ENCODE peak calls at places on chromosomes 11 and 22, in four cellular contexts. D is MM.1S; J is psoas muscle; U is naive thymus-derived CD4-positive, alpha-beta T cell. X is an unnamed sample.

GRCh38 chr11:42482822-42483221 is 829.0 kb upstream of the API5 start:
- DNase-seq in J (no peak), U (no peak), D (no peak), X (no peak)

GRCh38 chr11:130781906-130782305 is 134.4 kb downstream of the SNX19 start:
- DNase-seq in D (no peak), J (no peak), U (no peak), X (peak; percentile 34)

GRCh38 chr11:587978-588380 is 11.7 kb downstream of the PHRF1 start:
- DNase-seq in U (peak; percentile 78), J (no peak), D (no peak), X (peak; percentile 77)

GRCh38 chr22:40043086-40043485 is 48.3 kb downstream of the FAM83F start:
- DNase-seq in U (no peak), J (peak; percentile 69), D (no peak), X (no peak)

GRCh38 chr11:117597083-117597482 is 199.9 kb downstream of the DSCAML1 start:
- DNase-seq in D (peak; percentile 61), J (no peak), U (no peak), X (no peak)

GRCh38 chr22:42808516-42808915 is 48.6 kb downstream of the ARFGAP3 start:
- DNase-seq in J (no peak), U (no peak), D (no peak), X (no peak)

GRCh38 chr22:24434472-24435322 is 7.3 kb downstream of the ADORA2A start:
- DNase-seq in J (peak; percentile 69), D (peak; percentile 90), U (peak; percentile 62), X (no peak)

GRCh38 chr22:24285245-24285644 is 14.6 kb downstream of the SPECC1L start:
- DNase-seq in D (no peak), U (no peak), J (no peak), X (no peak)

GRCh38 chr11:68677432-68677831 is 6.9 kb upstream of the GAL start:
- DNase-seq in J (peak; percentile 69), D (no peak), U (no peak), X (peak; percentile 66)

GRCh38 chr11:69913591-69914285 is 94.5 kb upstream of the FGF3 start:
- DNase-seq in D (no peak), J (peak; percentile 42), U (no peak), X (no peak)

GRCh38 chr11:78313181-78313788 is 104.3 kb downstream of the GAB2 start:
- DNase-seq in J (no peak), U (no peak), D (no peak), X (peak; percentile 89)

GRCh38 chr22:35631597-35631996 is 14.5 kb upstream of the MB start:
- DNase-seq in U (no peak), D (peak; percentile 52), J (peak; percentile 53), X (peak; percentile 46)

GRCh38 chr22:37276771-37277170 is 5.5 kb upstream of the CYTH4 start:
- DNase-seq in D (no peak), U (no peak), J (no peak), X (no peak)

GRCh38 chr22:46501701-46502100 is 35.7 kb downstream of the CELSR1 start:
- DNase-seq in U (no peak), J (peak; percentile 23), D (no peak), X (peak; percentile 55)

GRCh38 chr11:9138612-9139579 is 47.5 kb upstream of the SCUBE2 start:
- DNase-seq in U (no peak), J (no peak), D (no peak), X (peak; percentile 89)

GRCh38 chr22:44805663-44806062 is 53.3 kb downstream of the ARHGAP8 start:
- DNase-seq in U (no peak), J (no peak), D (no peak), X (no peak)

GRCh38 chr22:44335066-44335839 is 22.5 kb upstream of the SHISAL1 start:
- DNase-seq in J (no peak), D (no peak), U (no peak), X (no peak)

GRCh38 chr11:67392182-67392715 is 463 bp downstream of the RAD9A start:
- DNase-seq in U (no peak), J (no peak), D (peak; percentile 9), X (no peak)

GRCh38 chr11:133961890-133962289 is 5.1 kb upstream of the IGSF9B start:
- DNase-seq in U (no peak), J (no peak), D (no peak), X (no peak)

GRCh38 chr22:21615731-21616130 is 14.1 kb downstream of the YDJC start:
- DNase-seq in D (no peak), U (no peak), J (no peak), X (no peak)

GRCh38 chr11:117395476-117395875 is 67.8 kb downstream of the CEP164 start:
- DNase-seq in D (no peak), U (no peak), J (no peak), X (no peak)

GRCh38 chr11:19660076-19660475 is 52.6 kb upstream of the NAV2 start:
- DNase-seq in D (peak; percentile 88), J (no peak), U (no peak), X (peak; percentile 59)

GRCh38 chr11:95091663-95092062 is 2.0 kb downstream of the ENDOD1 start:
- DNase-seq in D (no peak), U (no peak), J (no peak), X (no peak)

GRCh38 chr22:39527481-39527961 is 5.0 kb downstream of the RPS19BP1 start:
- DNase-seq in U (no peak), J (peak; percentile 19), D (peak; percentile 56), X (no peak)

GRCh38 chr11:6755303-6755952 is 16.3 kb downstream of the OR2AG2 start:
- DNase-seq in U (no peak), D (peak; percentile 38), J (no peak), X (peak; percentile 33)

GRCh38 chr11:125313271-125314222 is 149.0 kb downstream of the PKNOX2 start:
- DNase-seq in U (no peak), D (no peak), J (no peak), X (no peak)

GRCh38 chr22:45007946-45008852 is 1.6 kb downstream of the PHF21B start:
- DNase-seq in U (no peak), J (no peak), D (no peak), X (no peak)

GRCh38 chr11:116112031-116112935 is 608.1 kb upstream of the CADM1 start:
- DNase-seq in J (no peak), U (no peak), D (no peak), X (no peak)

GRCh38 chr11:2997406-2997805 is 5.3 kb upstream of the NAP1L4 start:
- DNase-seq in D (no peak), J (no peak), U (no peak), X (no peak)